ENCODE peak calls at places on chromosomes 3 and 15, in four cellular contexts. One of them, this sample, is unnamed.

GRCh38 chr3:187274977-187275338 is 16.6 kb downstream of the MASP1 start:
- DNase-seq in heart right ventricle: no peak
- DNase-seq in IMR-90: no peak
- DNase-seq in left ventricle myocardium inferior: no peak
- DNase-seq in this sample: no peak

GRCh38 chr3:19739504-19739903 is 194.5 kb downstream of the EFHB start:
- DNase-seq in heart right ventricle: no peak
- DNase-seq in left ventricle myocardium inferior: no peak
- DNase-seq in IMR-90: no peak
- DNase-seq in this sample: no peak

GRCh38 chr3:194265505-194265892 is 85.6 kb downstream of the CPN2 start:
- DNase-seq in heart right ventricle: peak; percentile 92
- DNase-seq in IMR-90: peak; percentile 93
- DNase-seq in left ventricle myocardium inferior: peak; percentile 93
- DNase-seq in this sample: no peak

GRCh38 chr3:59338934-59339333 is 289.1 kb upstream of the CFAP20DC start:
- DNase-seq in heart right ventricle: no peak
- DNase-seq in IMR-90: no peak
- DNase-seq in left ventricle myocardium inferior: no peak
- DNase-seq in this sample: no peak

GRCh38 chr15:75827691-75828090 is 15.6 kb upstream of the UBE2Q2 start:
- DNase-seq in heart right ventricle: no peak
- DNase-seq in left ventricle myocardium inferior: no peak
- DNase-seq in IMR-90: no peak
- DNase-seq in this sample: no peak

GRCh38 chr15:51229907-51230328 is 108.5 kb downstream of the CYP19A1 start:
- DNase-seq in left ventricle myocardium inferior: no peak
- DNase-seq in heart right ventricle: no peak
- DNase-seq in IMR-90: peak; percentile 27
- DNase-seq in this sample: no peak

GRCh38 chr3:13137808-13138565 is 64.8 kb upstream of the IQSEC1 start:
- DNase-seq in IMR-90: no peak
- DNase-seq in heart right ventricle: no peak
- DNase-seq in left ventricle myocardium inferior: no peak
- DNase-seq in this sample: no peak

GRCh38 chr3:108035751-108036150 is 55.1 kb downstream of the CD47 start:
- DNase-seq in IMR-90: no peak
- DNase-seq in heart right ventricle: no peak
- DNase-seq in left ventricle myocardium inferior: no peak
- DNase-seq in this sample: no peak

GRCh38 chr3:192869131-192870027 is 48.3 kb downstream of the MB21D2 start:
- DNase-seq in heart right ventricle: no peak
- DNase-seq in IMR-90: peak; percentile 67
- DNase-seq in left ventricle myocardium inferior: peak; percentile 42
- DNase-seq in this sample: no peak

GRCh38 chr3:16088496-16088895 is 86.0 kb upstream of the GALNT15 start:
- DNase-seq in left ventricle myocardium inferior: no peak
- DNase-seq in heart right ventricle: no peak
- DNase-seq in IMR-90: peak; percentile 42
- DNase-seq in this sample: no peak

GRCh38 chr15:64152507-64153387 is 1.2 kb downstream of the SNX22 start:
- DNase-seq in heart right ventricle: no peak
- DNase-seq in IMR-90: no peak
- DNase-seq in left ventricle myocardium inferior: no peak
- DNase-seq in this sample: no peak

GRCh38 chr3:133472242-133472641 is 72.4 kb downstream of the BFSP2 start:
- DNase-seq in heart right ventricle: peak; percentile 36
- DNase-seq in left ventricle myocardium inferior: no peak
- DNase-seq in IMR-90: no peak
- DNase-seq in this sample: no peak

GRCh38 chr3:87206070-87206469 is 21.0 kb upstream of the CHMP2B start:
- DNase-seq in heart right ventricle: no peak
- DNase-seq in IMR-90: peak; percentile 86
- DNase-seq in left ventricle myocardium inferior: no peak
- DNase-seq in this sample: no peak

GRCh38 chr15:55084216-55084615 is 112.5 kb downstream of the RSL24D1 start:
- DNase-seq in heart right ventricle: no peak
- DNase-seq in IMR-90: no peak
- DNase-seq in left ventricle myocardium inferior: no peak
- DNase-seq in this sample: no peak

GRCh38 chr15:47987908-47988532 is 132.8 kb upstream of the SLC24A5 start:
- DNase-seq in heart right ventricle: no peak
- DNase-seq in IMR-90: peak; percentile 70
- DNase-seq in left ventricle myocardium inferior: no peak
- DNase-seq in this sample: no peak

GRCh38 chr15:89058376-89058775 is 29.9 kb upstream of the ABHD2 start:
- DNase-seq in left ventricle myocardium inferior: no peak
- DNase-seq in IMR-90: no peak
- DNase-seq in heart right ventricle: no peak
- DNase-seq in this sample: no peak

GRCh38 chr3:19149388-19149787 is 1.1 kb downstream of the KCNH8 start:
- DNase-seq in left ventricle myocardium inferior: no peak
- DNase-seq in IMR-90: no peak
- DNase-seq in heart right ventricle: no peak
- DNase-seq in this sample: no peak

GRCh38 chr15:25795061-25795460 is 68.1 kb downstream of the ATP10A start:
- DNase-seq in left ventricle myocardium inferior: no peak
- DNase-seq in IMR-90: no peak
- DNase-seq in heart right ventricle: no peak
- DNase-seq in this sample: no peak

DNA sequence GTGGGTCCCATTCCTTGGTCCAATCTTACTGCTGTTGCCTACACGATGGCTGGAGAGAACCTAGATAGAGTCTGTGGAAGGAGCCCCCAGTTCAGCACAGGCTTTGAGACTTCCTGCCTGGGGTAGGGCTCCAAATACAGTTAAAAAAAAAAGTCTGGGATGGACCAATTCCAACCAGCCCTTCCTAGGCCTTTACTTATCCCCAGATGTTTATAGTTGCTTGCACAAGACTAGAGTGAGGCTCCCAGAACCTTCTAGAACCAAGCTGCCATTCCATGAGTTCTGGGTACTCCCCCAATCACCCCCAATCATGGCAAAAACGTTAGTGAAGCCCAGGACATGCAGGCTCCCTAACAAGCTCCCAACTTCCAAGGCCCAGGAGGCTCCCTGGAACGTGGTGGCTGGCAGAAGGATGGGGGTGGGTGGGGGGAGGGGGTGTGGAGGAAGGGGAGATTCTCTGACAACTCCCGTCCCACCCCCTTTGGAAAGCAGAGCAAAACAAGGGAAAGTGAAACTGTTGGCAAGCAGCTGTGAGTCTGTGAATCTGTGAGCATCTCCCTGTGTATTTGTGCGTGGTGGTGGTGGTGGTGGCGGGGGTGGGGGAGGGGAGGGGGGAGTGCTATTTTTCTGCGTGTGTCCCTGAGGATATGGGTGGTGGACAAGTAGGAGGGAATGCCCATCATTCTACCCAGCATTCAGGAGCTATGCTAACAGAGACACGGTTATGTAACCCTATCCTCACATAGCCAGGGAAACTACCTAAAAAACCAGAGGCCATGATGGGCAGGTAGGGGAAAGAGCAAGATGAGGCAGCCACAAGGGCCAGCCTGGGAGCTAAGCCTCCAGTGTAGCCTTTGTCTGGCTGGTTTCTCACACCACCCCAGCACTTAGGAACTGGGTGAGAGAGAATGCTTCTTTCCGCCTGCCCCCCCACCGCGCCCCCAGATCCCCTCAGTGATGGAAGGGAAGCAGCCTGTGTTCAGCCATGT is 2.0 kb downstream of the MST1R start:
- DNase-seq in heart right ventricle: no peak
- DNase-seq in IMR-90: peak; percentile 23
- DNase-seq in left ventricle myocardium inferior: no peak
- DNase-seq in this sample: no peak
- H3K27ac ChIP-seq in heart right ventricle: no peak overlapping the region
- H3K27ac ChIP-seq in IMR-90: no peak overlapping the region
- H3K27ac ChIP-seq in left ventricle myocardium inferior: no peak overlapping the region
- H3K27ac ChIP-seq in this sample: no peak overlapping the region

DNA sequence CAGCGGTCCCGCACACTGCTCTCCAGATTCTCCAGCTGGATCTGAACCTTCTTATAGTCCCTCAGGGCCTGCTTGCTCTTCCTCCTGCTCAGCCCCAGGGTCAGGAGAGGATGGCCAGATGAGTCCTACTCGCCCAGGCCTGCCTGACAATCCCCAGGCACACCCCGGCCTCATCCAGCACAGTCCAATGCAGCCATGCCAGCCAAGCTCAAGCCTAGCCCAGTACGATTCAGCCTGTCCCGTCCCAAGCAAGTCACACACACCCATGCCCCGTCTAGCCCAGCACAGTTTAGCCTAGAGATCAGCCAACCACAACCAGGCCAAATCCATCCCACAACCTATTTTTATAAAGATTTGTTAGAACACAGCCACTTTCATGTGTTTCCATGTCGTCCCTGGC is 16.8 kb downstream of the PLXNB1 start:
- DNase-seq in IMR-90: no peak
- DNase-seq in heart right ventricle: no peak
- DNase-seq in left ventricle myocardium inferior: no peak
- DNase-seq in this sample: no peak
- H3K27ac ChIP-seq in IMR-90: no peak overlapping the region
- H3K27ac ChIP-seq in heart right ventricle: no peak overlapping the region
- H3K27ac ChIP-seq in left ventricle myocardium inferior: no peak overlapping the region
- H3K27ac ChIP-seq in this sample: no peak overlapping the region

GRCh38 chr3:54950391-54951003 is 22.6 kb upstream of the LRTM1 start:
- DNase-seq in IMR-90: no peak
- DNase-seq in left ventricle myocardium inferior: no peak
- DNase-seq in heart right ventricle: no peak
- DNase-seq in this sample: no peak
- H3K27ac ChIP-seq in IMR-90: peak overlapping the region; percentile 17
- H3K27ac ChIP-seq in left ventricle myocardium inferior: no peak overlapping the region
- H3K27ac ChIP-seq in heart right ventricle: no peak overlapping the region
- H3K27ac ChIP-seq in this sample: no peak overlapping the region

GRCh38 chr3:181267312-181267711 is 277.8 kb upstream of the DNAJC19 start:
- DNase-seq in heart right ventricle: no peak
- DNase-seq in IMR-90: no peak
- DNase-seq in left ventricle myocardium inferior: no peak
- DNase-seq in this sample: no peak
- H3K27ac ChIP-seq in heart right ventricle: no peak overlapping the region
- H3K27ac ChIP-seq in IMR-90: no peak overlapping the region
- H3K27ac ChIP-seq in left ventricle myocardium inferior: no peak overlapping the region
- H3K27ac ChIP-seq in this sample: no peak overlapping the region

GRCh38 chr3:189294649-189295048 is 122.9 kb downstream of the TPRG1 start:
- DNase-seq in IMR-90: no peak
- DNase-seq in heart right ventricle: no peak
- DNase-seq in left ventricle myocardium inferior: no peak
- DNase-seq in this sample: no peak

GRCh38 chr3:189300345-189300744 is 128.6 kb downstream of the TPRG1 start:
- DNase-seq in IMR-90: no peak
- DNase-seq in heart right ventricle: no peak
- DNase-seq in left ventricle myocardium inferior: no peak
- DNase-seq in this sample: no peak

GRCh38 chr3:189295089-189295488 is 123.3 kb downstream of the TPRG1 start:
- DNase-seq in left ventricle myocardium inferior: no peak
- DNase-seq in IMR-90: no peak
- DNase-seq in heart right ventricle: no peak
- DNase-seq in this sample: no peak

GRCh38 chr3:189298469-189299375 is 127.0 kb downstream of the TPRG1 start:
- DNase-seq in IMR-90: no peak
- DNase-seq in heart right ventricle: no peak
- DNase-seq in left ventricle myocardium inferior: no peak
- DNase-seq in this sample: no peak

GRCh38 chr3:189297957-189298356 is 126.2 kb downstream of the TPRG1 start:
- DNase-seq in IMR-90: no peak
- DNase-seq in left ventricle myocardium inferior: no peak
- DNase-seq in heart right ventricle: no peak
- DNase-seq in this sample: no peak
- H3K27ac ChIP-seq in IMR-90: no peak overlapping the region
- H3K27ac ChIP-seq in left ventricle myocardium inferior: no peak overlapping the region
- H3K27ac ChIP-seq in heart right ventricle: no peak overlapping the region
- H3K27ac ChIP-seq in this sample: no peak overlapping the region

GRCh38 chr3:63892773-63893352 is 19.3 kb downstream of the SCAANT1 start:
- DNase-seq in IMR-90: no peak
- DNase-seq in heart right ventricle: no peak
- DNase-seq in left ventricle myocardium inferior: no peak
- DNase-seq in this sample: no peak

GRCh38 chr3:63896332-63897034 is 15.7 kb downstream of the SCAANT1 start:
- DNase-seq in left ventricle myocardium inferior: no peak
- DNase-seq in heart right ventricle: no peak
- DNase-seq in IMR-90: peak; percentile 35
- DNase-seq in this sample: no peak

GRCh38 chr3:63886843-63887242 is 23.2 kb downstream of the ATXN7 start:
- DNase-seq in left ventricle myocardium inferior: no peak
- DNase-seq in IMR-90: no peak
- DNase-seq in heart right ventricle: no peak
- DNase-seq in this sample: no peak

GRCh38 chr3:63895422-63896189 is 16.6 kb downstream of the SCAANT1 start:
- DNase-seq in IMR-90: no peak
- DNase-seq in heart right ventricle: no peak
- DNase-seq in left ventricle myocardium inferior: no peak
- DNase-seq in this sample: no peak

GRCh38 chr3:63891518-63891917 is 20.7 kb downstream of the SCAANT1 start:
- DNase-seq in heart right ventricle: no peak
- DNase-seq in left ventricle myocardium inferior: no peak
- DNase-seq in IMR-90: no peak
- DNase-seq in this sample: no peak
- H3K27ac ChIP-seq in heart right ventricle: no peak overlapping the region
- H3K27ac ChIP-seq in left ventricle myocardium inferior: no peak overlapping the region
- H3K27ac ChIP-seq in IMR-90: no peak overlapping the region
- H3K27ac ChIP-seq in this sample: no peak overlapping the region

GRCh38 chr3:115989927-115990326 is 366.6 kb downstream of the GAP43 start:
- DNase-seq in left ventricle myocardium inferior: no peak
- DNase-seq in heart right ventricle: no peak
- DNase-seq in IMR-90: peak; percentile 90
- DNase-seq in this sample: no peak
- H3K27ac ChIP-seq in left ventricle myocardium inferior: no peak overlapping the region
- H3K27ac ChIP-seq in heart right ventricle: no peak overlapping the region
- H3K27ac ChIP-seq in IMR-90: no peak overlapping the region
- H3K27ac ChIP-seq in this sample: no peak overlapping the region

DNA sequence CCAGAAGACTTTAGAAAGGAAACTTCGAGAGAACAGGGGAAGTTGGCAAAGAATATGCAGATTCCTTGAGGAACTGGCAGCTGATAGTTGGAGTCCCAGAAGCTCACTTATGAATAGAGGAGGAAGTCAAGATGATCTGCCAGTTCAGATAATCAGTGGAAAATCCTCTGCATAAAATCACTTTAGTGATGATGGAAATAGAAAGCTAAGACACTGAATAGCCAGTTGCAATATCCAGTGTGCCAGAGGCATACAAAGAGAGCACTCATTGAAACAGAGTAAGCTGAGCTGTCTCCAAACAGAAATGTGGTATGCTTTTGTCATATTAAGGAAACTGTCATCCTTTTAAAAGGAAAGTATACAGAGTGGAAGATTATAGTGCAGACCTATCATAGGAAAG is 1207.6 kb downstream of the OTOL1 start:
- DNase-seq in heart right ventricle: no peak
- DNase-seq in IMR-90: no peak
- DNase-seq in left ventricle myocardium inferior: no peak
- DNase-seq in this sample: no peak
- H3K27ac ChIP-seq in heart right ventricle: no peak overlapping the region
- H3K27ac ChIP-seq in IMR-90: no peak overlapping the region
- H3K27ac ChIP-seq in left ventricle myocardium inferior: no peak overlapping the region
- H3K27ac ChIP-seq in this sample: no peak overlapping the region

This sample was measured in effector memory CD4-positive, alpha-beta T cell.